ENCODE peak calls at places on chromosomes 2 and 18, in ten cellular contexts. M is HTR-8/SVneo, P is adrenal gland, N is NCI-H1930, F is NCI-H1092 treated with DMSO at 0.1 percent for 48 hours, U is hippocampal formation, H is NCI-H2029 treated with DMSO at 0.1 percent for 48 hours, C is NCI-H1105, I is iPS-NIHi11, L is Daoy. A is an unnamed sample.

GRCh38 chr2:36820942-36821605 is 124.6 kb downstream of the VIT start:
- DNase-seq in M (no peak), P (no peak), N (no peak), F (peak), U (no peak), H (peak), C (no peak), I (no peak), L (no peak), A (no peak)

GRCh38 chr2:43623052-43623451 is 14.0 kb upstream of the PLEKHH2 start:
- DNase-seq in M (no peak), P (peak), N (no peak), F (no peak), U (no peak), H (no peak), C (peak), I (no peak), L (no peak), A (no peak)

GRCh38 chr2:32948266-32948665 is 1.5 kb downstream of the LTBP1 start:
- DNase-seq in M (no peak), P (no peak), N (no peak), F (no peak), U (no peak), H (no peak), C (no peak), I (no peak), L (no peak), A (no peak)

GRCh38 chr2:118197011-118197695 is 108.9 kb downstream of the INSIG2 start:
- DNase-seq in M (no peak), P (no peak), N (no peak), F (no peak), U (no peak), H (no peak), C (no peak), I (peak), L (peak), A (no peak)

GRCh38 chr18:11994708-11995444 is 13.6 kb downstream of the IMPA2 start:
- DNase-seq in M (no peak), P (no peak), N (no peak), F (no peak), U (no peak), H (no peak), C (no peak), I (peak), L (peak), A (no peak)

GRCh38 chr2:152790883-152791282 is 72.5 kb downstream of the ARL6IP6 start:
- DNase-seq in M (no peak), P (no peak), N (no peak), F (no peak), U (no peak), H (no peak), C (no peak), I (no peak), L (no peak), A (no peak)

GRCh38 chr18:60534539-60534938 is 162.0 kb upstream of the MC4R start:
- DNase-seq in M (peak), P (no peak), N (no peak), F (no peak), U (no peak), H (no peak), C (no peak), I (no peak), L (peak), A (no peak)

GRCh38 chr2:19488009-19488691 is 129.7 kb upstream of the OSR1 start:
- DNase-seq in M (peak), P (no peak), N (no peak), F (no peak), U (no peak), H (no peak), C (no peak), I (no peak), L (peak), A (no peak)

GRCh38 chr2:236168110-236169067 is at the start of gene GBX2:
- DNase-seq in M (peak), P (peak), N (peak), F (peak), U (no peak), H (peak), C (peak), I (peak), L (peak), A (no peak)

GRCh38 chr2:223797811-223798721 is 39.3 kb downstream of the AP1S3 start:
- DNase-seq in M (peak), P (peak), N (no peak), F (peak), U (peak), H (no peak), C (peak), I (no peak), L (peak), A (no peak)

GRCh38 chr2:65198737-65199136 is 28.9 kb upstream of the ACTR2 start:
- DNase-seq in M (no peak), P (no peak), N (no peak), F (no peak), U (peak), H (no peak), C (no peak), I (no peak), L (no peak), A (peak)